ENCODE peak calls at places on chromosomes 12 and 14, in five cellular contexts. D, O, A, I and C are unnamed samples.
A peak's percentile ranks its signal among the peaks of the same experiment; 100 is the strongest.

GRCh38 chr12:116200812-116201211 is 76.7 kb downstream of the MED13L start:
- DNase-seq in I (peak; percentile 43), A (no peak), D (peak; percentile 67), O (no peak), C (no peak)

GRCh38 chr12:114443607-114444421 is 37.9 kb upstream of the TBX5 start:
- DNase-seq in D (no peak), I (no peak), O (no peak), A (peak; percentile 53), C (no peak)

GRCh38 chr12:53231859-53232640 is at the start of gene RARG:
- DNase-seq in O (no peak), I (peak; percentile 51), D (no peak), A (peak; percentile 79), C (peak; percentile 64)

GRCh38 chr12:79420146-79420618 is 270.6 kb downstream of the PAWR start:
- DNase-seq in O (peak; percentile 21), I (peak; percentile 81), A (no peak), D (peak; percentile 95), C (peak; percentile 86)

GRCh38 chr14:21092147-21093011 is 6.1 kb downstream of the ZNF219 start:
- DNase-seq in A (peak; percentile 90), I (peak; percentile 68), D (peak; percentile 67), O (peak; percentile 79), C (peak; percentile 86)

GRCh38 chr12:11743748-11744147 is 94.3 kb downstream of the ETV6 start:
- DNase-seq in O (no peak), D (no peak), A (peak; percentile 63), I (no peak), C (peak; percentile 74)

GRCh38 chr14:67733609-67734008 is 31.9 kb downstream of the RDH12 start:
- DNase-seq in I (no peak), O (no peak), A (no peak), D (no peak), C (peak; percentile 26)

GRCh38 chr12:95829395-95829794 is 29.4 kb upstream of the SNRPF start:
- DNase-seq in O (no peak), A (no peak), D (no peak), I (no peak), C (no peak)

GRCh38 chr12:41228066-41228820 is 40.1 kb downstream of the PDZRN4 start:
- DNase-seq in D (no peak), O (no peak), A (no peak), I (no peak), C (no peak)

GRCh38 chr14:90513151-90514014 is 116.6 kb downstream of the CALM1 start:
- DNase-seq in A (peak; percentile 74), D (peak; percentile 12), I (peak; percentile 46), O (no peak), C (peak; percentile 63)

GRCh38 chr12:92070054-92070863 is 75.4 kb downstream of the BTG1 start:
- DNase-seq in I (no peak), D (no peak), A (no peak), O (no peak), C (no peak)

GRCh38 chr14:86604546-86604945 is 1074.6 kb downstream of the FLRT2 start:
- DNase-seq in D (peak; percentile 61), I (no peak), O (no peak), A (no peak), C (no peak)

GRCh38 chr12:132610051-132610759 is at the start of gene LRCOL1:
- DNase-seq in A (peak; percentile 45), D (peak; percentile 90), O (no peak), I (peak; percentile 29), C (no peak)

GRCh38 chr12:578743-579449 is 84.3 kb downstream of the NINJ2 start:
- DNase-seq in O (no peak), I (peak; percentile 19), D (no peak), A (no peak), C (peak; percentile 45)

GRCh38 chr12:32051511-32052299 is 54.9 kb upstream of the BICD1 start:
- DNase-seq in O (no peak), A (no peak), D (peak; percentile 96), I (peak; percentile 92), C (peak; percentile 47)

GRCh38 chr14:103846008-103846568 is 1.3 kb downstream of the PPP1R13B start:
- DNase-seq in A (no peak), I (no peak), D (no peak), O (no peak), C (no peak)

GRCh38 chr14:88168498-88169165 is 154.4 kb downstream of the KCNK10 start:
- DNase-seq in I (peak; percentile 29), D (peak; percentile 16), A (peak; percentile 67), O (no peak), C (peak; percentile 78)

GRCh38 chr12:27246774-27247173 is 2.7 kb downstream of the STK38L start:
- DNase-seq in O (no peak), D (no peak), A (no peak), I (no peak), C (no peak)
- H3K23ac ChIP-seq in O (no peak overlapping the region), D (peak overlapping the region; percentile 76), A (no peak overlapping the region), I (no peak overlapping the region), C (no peak overlapping the region)

DNA sequence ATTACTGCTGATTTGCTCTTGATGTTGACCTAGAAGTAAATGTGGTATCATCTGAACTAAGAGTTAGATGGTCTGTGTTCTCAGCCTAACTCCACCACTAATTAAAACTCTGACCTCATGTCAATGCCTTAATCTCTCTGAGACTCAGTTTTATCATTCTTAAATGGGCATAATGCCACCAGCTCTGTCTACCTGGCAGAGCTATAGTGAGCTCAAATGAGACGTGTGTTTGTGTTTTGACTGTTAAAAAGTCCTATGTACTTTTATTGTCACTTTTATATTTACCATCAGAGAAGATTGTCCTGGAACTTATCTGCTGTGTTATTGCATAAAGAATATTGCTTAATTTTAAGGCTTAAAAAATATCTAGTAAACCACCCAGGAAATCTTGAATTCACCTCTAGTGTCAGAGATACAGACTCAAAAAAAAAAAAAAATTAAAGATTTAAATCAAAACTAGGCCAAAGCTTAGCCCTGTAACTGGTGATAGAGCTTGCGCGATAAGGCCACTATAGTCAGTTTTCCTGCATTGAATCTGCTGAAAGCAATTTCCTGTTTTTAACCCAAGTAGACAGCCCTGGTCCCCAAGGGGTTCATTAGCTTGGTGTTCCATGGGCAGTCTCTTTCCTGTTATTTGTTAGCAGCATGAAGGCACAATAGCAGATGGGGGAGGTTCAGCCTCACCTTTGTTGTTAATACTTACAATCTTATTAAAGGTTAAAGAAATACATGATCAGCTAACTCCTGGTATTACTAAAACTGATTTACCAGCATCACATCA is 261.8 kb downstream of the ATP23 start:
- DNase-seq in D (no peak), I (no peak), A (no peak), O (no peak), C (no peak)
- H3K23ac ChIP-seq in D (no peak overlapping the region), I (no peak overlapping the region), A (no peak overlapping the region), O (no peak overlapping the region), C (no peak overlapping the region)

GRCh38 chr14:61153914-61154545 is 127.1 kb downstream of the TMEM30B start:
- DNase-seq in D (no peak), A (no peak), O (no peak), I (no peak), C (no peak)

GRCh38 chr14:61151276-61151675 is 129.9 kb downstream of the TMEM30B start:
- DNase-seq in O (no peak), A (no peak), I (no peak), D (peak; percentile 24), C (no peak)

GRCh38 chr14:61154606-61155005 is 126.5 kb downstream of the TMEM30B start:
- DNase-seq in A (no peak), D (peak; percentile 56), O (no peak), I (no peak), C (no peak)

GRCh38 chr14:61152851-61153364 is 128.2 kb downstream of the TMEM30B start:
- DNase-seq in O (no peak), I (no peak), A (no peak), D (peak; percentile 72), C (no peak)

DNA sequence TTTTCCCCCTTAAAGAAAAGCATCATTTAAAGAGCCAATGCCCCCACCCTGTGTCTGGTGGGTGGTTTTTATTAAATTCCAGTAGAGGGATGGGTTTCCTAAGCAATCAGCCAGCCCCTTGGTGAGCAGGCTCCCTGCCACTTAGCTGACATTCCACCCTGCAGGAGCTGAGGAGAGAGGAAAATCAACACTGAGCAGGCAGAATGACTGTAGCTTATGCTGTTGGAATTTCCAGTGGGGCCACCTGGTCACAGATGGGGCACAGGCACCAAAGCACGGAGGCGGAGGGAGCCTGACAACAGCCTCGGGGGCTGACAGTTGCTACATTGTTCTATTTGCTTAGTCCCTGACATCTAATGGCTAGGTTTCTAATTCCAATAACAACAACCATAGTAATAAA is 127.7 kb downstream of the TMEM30B start:
- DNase-seq in I (peak; percentile 43), A (no peak), D (peak; percentile 49), O (no peak), C (peak; percentile 77)
- H3K23ac ChIP-seq in I (no peak overlapping the region), A (no peak overlapping the region), D (peak overlapping the region; percentile 39), O (no peak overlapping the region), C (no peak overlapping the region)

GRCh38 chr12:43102506-43103269 is 449.3 kb downstream of the ADAMTS20 start:
- DNase-seq in O (no peak), D (no peak), I (no peak), A (no peak), C (no peak)

GRCh38 chr12:43106355-43106754 is 445.6 kb downstream of the ADAMTS20 start:
- DNase-seq in O (no peak), A (no peak), I (no peak), D (no peak), C (no peak)

GRCh38 chr12:43105426-43105981 is 446.5 kb downstream of the ADAMTS20 start:
- DNase-seq in D (no peak), I (no peak), O (no peak), A (no peak), C (peak; percentile 22)

GRCh38 chr12:43103866-43104265 is 448.1 kb downstream of the ADAMTS20 start:
- DNase-seq in I (no peak), O (no peak), A (no peak), D (no peak), C (no peak)

GRCh38 chr12:43104524-43104923 is 447.5 kb downstream of the ADAMTS20 start:
- DNase-seq in I (no peak), A (no peak), D (peak; percentile 64), O (no peak), C (no peak)
- H3K23ac ChIP-seq in I (no peak overlapping the region), A (no peak overlapping the region), D (no peak overlapping the region), O (no peak overlapping the region), C (no peak overlapping the region)